ENCODE peak calls at places on chromosomes 1 and 21, in eight cellular contexts. One of them, this sample, is unnamed. For H3K4me1, the result is how much of the 10 kb centered on the place peaks cover.

GRCh38 chr1:115807723-115808122 is 33.2 kb downstream of the NHLH2 start:
- DNase-seq in RWPE2: no peak
- DNase-seq in body of pancreas: peak
- DNase-seq in mesendoderm: peak
- DNase-seq in CD4-positive, alpha-beta memory T cell: peak
- DNase-seq in fibroblast of lung: peak
- DNase-seq in lower lobe of right lung: no peak
- DNase-seq in GM23338: peak
- DNase-seq in this sample: peak

GRCh38 chr1:156752843-156753486 is 1.5 kb upstream of the HDGF start:
- DNase-seq in RWPE2: no peak
- DNase-seq in body of pancreas: no peak
- DNase-seq in mesendoderm: no peak
- DNase-seq in CD4-positive, alpha-beta memory T cell: no peak
- DNase-seq in fibroblast of lung: no peak
- DNase-seq in lower lobe of right lung: peak
- DNase-seq in GM23338: no peak
- DNase-seq in this sample: no peak

GRCh38 chr1:237740831-237741230 is 149.9 kb downstream of the ZP4 start:
- DNase-seq in RWPE2: no peak
- DNase-seq in body of pancreas: no peak
- DNase-seq in mesendoderm: no peak
- DNase-seq in CD4-positive, alpha-beta memory T cell: no peak
- DNase-seq in fibroblast of lung: no peak
- DNase-seq in lower lobe of right lung: no peak
- DNase-seq in GM23338: no peak
- DNase-seq in this sample: no peak

GRCh38 chr1:67564193-67564592 is 120.8 kb upstream of the GADD45A start:
- DNase-seq in RWPE2: no peak
- DNase-seq in body of pancreas: no peak
- DNase-seq in mesendoderm: no peak
- DNase-seq in CD4-positive, alpha-beta memory T cell: no peak
- DNase-seq in fibroblast of lung: no peak
- DNase-seq in lower lobe of right lung: no peak
- DNase-seq in GM23338: no peak
- DNase-seq in this sample: no peak

GRCh38 chr1:183543619-183544204 is 46.5 kb downstream of the NCF2 start:
- DNase-seq in RWPE2: no peak
- DNase-seq in body of pancreas: no peak
- DNase-seq in mesendoderm: peak
- DNase-seq in CD4-positive, alpha-beta memory T cell: no peak
- DNase-seq in fibroblast of lung: peak
- DNase-seq in lower lobe of right lung: no peak
- DNase-seq in GM23338: peak
- DNase-seq in this sample: peak

GRCh38 chr1:211579434-211580302 is 707 bp upstream of the SLC30A1 start:
- DNase-seq in RWPE2: peak
- DNase-seq in body of pancreas: peak
- DNase-seq in mesendoderm: peak
- DNase-seq in CD4-positive, alpha-beta memory T cell: no peak
- DNase-seq in fibroblast of lung: peak
- DNase-seq in lower lobe of right lung: peak
- DNase-seq in GM23338: peak
- DNase-seq in this sample: peak

GRCh38 chr1:24283326-24284155 is 35.6 kb upstream of the GRHL3 start:
- DNase-seq in RWPE2: peak
- DNase-seq in body of pancreas: peak
- DNase-seq in mesendoderm: no peak
- DNase-seq in CD4-positive, alpha-beta memory T cell: no peak
- DNase-seq in fibroblast of lung: peak
- DNase-seq in lower lobe of right lung: no peak
- DNase-seq in GM23338: no peak
- DNase-seq in this sample: no peak

GRCh38 chr1:44660176-44660575 is 14.1 kb downstream of the TMEM53 start:
- DNase-seq in RWPE2: no peak
- DNase-seq in body of pancreas: peak
- DNase-seq in mesendoderm: no peak
- DNase-seq in CD4-positive, alpha-beta memory T cell: no peak
- DNase-seq in fibroblast of lung: no peak
- DNase-seq in lower lobe of right lung: peak
- DNase-seq in GM23338: no peak
- DNase-seq in this sample: peak

GRCh38 chr1:231800071-231800470 is 173.5 kb downstream of the DISC1 start:
- DNase-seq in RWPE2: no peak
- DNase-seq in body of pancreas: no peak
- DNase-seq in mesendoderm: no peak
- DNase-seq in CD4-positive, alpha-beta memory T cell: no peak
- DNase-seq in fibroblast of lung: peak
- DNase-seq in lower lobe of right lung: no peak
- DNase-seq in GM23338: no peak
- DNase-seq in this sample: no peak

GRCh38 chr1:110210604-110211502 is 739 bp downstream of the KCNC4 start:
- DNase-seq in RWPE2: no peak
- DNase-seq in body of pancreas: peak
- DNase-seq in mesendoderm: peak
- DNase-seq in CD4-positive, alpha-beta memory T cell: peak
- DNase-seq in fibroblast of lung: peak
- DNase-seq in lower lobe of right lung: peak
- DNase-seq in GM23338: peak
- DNase-seq in this sample: peak

DNA sequence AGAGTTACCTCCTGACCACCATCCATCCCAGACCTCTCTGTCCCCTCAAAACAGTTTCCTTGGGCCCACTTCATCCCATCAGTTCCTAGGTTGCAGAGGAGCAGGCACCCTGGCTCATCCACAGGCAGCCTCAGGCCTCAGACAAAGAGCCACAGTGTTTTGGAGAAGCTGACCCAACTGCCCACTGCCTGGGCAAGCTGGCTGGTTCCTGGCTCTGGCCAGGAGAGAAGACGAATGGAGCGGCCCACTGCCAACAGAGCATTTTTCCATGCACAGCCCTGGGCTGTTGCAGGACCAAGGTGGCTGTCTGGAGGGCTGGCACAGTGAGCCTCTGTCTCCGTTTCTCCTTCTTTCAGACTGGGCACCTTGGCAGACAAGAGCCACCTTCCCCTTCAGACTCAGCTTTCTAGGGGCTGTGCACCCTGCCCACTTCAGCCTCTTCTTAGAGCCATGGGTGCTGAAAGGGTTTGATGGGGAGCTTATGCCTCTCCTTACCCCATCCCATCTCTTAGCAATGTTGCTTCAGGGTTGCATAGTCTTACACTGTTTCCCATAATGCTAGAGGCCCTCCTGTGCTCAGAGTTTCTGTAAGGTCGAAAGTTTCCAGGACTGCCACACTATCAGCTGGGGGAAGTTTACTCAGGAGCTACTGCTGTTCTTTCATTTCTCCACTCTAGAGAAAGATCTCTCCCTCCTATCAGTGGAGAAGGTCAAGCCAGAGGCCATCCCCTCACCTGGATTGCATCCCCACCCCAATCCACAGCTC is 982 bp downstream of the FMOD start:
- DNase-seq in RWPE2: no peak
- DNase-seq in body of pancreas: no peak
- DNase-seq in mesendoderm: no peak
- DNase-seq in CD4-positive, alpha-beta memory T cell: no peak
- DNase-seq in fibroblast of lung: no peak
- DNase-seq in lower lobe of right lung: no peak
- DNase-seq in GM23338: no peak
- DNase-seq in this sample: no peak
- H3K27ac ChIP-seq in RWPE2: no peak
- H3K27ac ChIP-seq in body of pancreas: peak
- H3K27ac ChIP-seq in mesendoderm: no peak
- H3K27ac ChIP-seq in CD4-positive, alpha-beta memory T cell: no peak
- H3K27ac ChIP-seq in fibroblast of lung: no peak
- H3K27ac ChIP-seq in lower lobe of right lung: no peak
- H3K27ac ChIP-seq in GM23338: no peak
- H3K27ac ChIP-seq in this sample: no peak

GRCh38 chr1:40357625-40358024 is 15.9 kb upstream of the SMAP2 start:
- DNase-seq in RWPE2: no peak
- DNase-seq in body of pancreas: no peak
- DNase-seq in mesendoderm: no peak
- DNase-seq in CD4-positive, alpha-beta memory T cell: no peak
- DNase-seq in fibroblast of lung: no peak
- DNase-seq in lower lobe of right lung: no peak
- DNase-seq in GM23338: no peak
- DNase-seq in this sample: no peak
- H3K4me1 ChIP-seq in RWPE2: under half
- H3K4me1 ChIP-seq in body of pancreas: under half
- H3K4me1 ChIP-seq in mesendoderm: under half
- H3K4me1 ChIP-seq in CD4-positive, alpha-beta memory T cell: under half
- H3K4me1 ChIP-seq in fibroblast of lung: under half
- H3K4me1 ChIP-seq in lower lobe of right lung: under half
- H3K4me1 ChIP-seq in GM23338: under half
- H3K4me1 ChIP-seq in this sample: under half

DNA sequence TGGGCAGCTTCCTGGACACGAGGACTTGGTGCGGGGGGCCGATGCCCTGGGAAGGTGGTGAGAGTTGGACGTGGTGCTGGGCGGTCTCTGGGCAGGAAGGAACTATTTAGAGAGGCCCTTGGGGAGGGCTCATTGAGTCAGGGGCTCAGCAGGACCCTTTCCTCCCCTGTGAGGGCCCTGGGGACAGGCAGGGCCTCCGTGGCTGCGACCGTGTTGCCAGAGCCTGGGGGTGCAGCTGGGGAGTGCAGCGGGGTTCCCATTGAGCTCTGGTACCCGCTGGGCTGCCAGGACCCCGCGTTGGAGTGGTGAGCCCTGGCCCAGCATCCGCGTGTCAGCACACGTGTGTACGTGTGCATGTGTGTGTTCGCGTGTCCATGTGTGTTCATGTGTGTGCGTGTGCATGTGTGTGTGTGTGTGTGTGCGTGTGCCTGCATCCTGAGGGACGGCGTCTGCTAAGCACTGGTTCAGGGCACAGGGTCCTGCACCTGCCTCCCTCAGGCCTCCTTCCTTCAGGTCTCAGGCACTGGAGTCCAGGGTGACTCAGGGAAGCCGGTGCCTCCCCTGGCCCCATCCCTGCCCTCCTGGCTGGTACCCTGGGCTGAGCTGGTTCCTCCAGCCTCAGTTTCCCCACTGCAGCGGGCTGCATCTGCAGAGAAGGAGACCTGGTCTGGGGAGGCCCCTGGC is 10.7 kb downstream of the RNF223 start:
- DNase-seq in RWPE2: no peak
- DNase-seq in body of pancreas: no peak
- DNase-seq in mesendoderm: no peak
- DNase-seq in CD4-positive, alpha-beta memory T cell: no peak
- DNase-seq in fibroblast of lung: no peak
- DNase-seq in lower lobe of right lung: no peak
- DNase-seq in GM23338: no peak
- DNase-seq in this sample: no peak
- H3K27ac ChIP-seq in RWPE2: peak
- H3K27ac ChIP-seq in body of pancreas: no peak
- H3K27ac ChIP-seq in mesendoderm: no peak
- H3K27ac ChIP-seq in CD4-positive, alpha-beta memory T cell: no peak
- H3K27ac ChIP-seq in fibroblast of lung: peak
- H3K27ac ChIP-seq in lower lobe of right lung: no peak
- H3K27ac ChIP-seq in GM23338: no peak
- H3K27ac ChIP-seq in this sample: no peak

DNA sequence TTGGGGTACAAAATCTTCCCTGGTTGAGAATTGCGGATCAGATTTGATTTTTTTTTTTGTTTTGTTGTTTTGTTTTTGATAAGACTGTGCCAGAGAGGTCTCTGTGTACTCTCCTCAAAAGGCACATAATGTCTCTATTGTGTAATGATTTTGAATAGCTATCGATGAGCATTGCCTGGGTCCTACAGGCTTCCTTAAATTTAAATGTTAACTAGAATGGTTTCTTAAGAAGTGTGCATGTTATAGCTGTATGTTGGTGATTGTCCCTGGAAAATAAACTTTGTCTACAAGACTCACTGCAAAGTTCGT is 121.2 kb downstream of the ITSN1 start:
- DNase-seq in RWPE2: no peak
- DNase-seq in body of pancreas: no peak
- DNase-seq in mesendoderm: no peak
- DNase-seq in CD4-positive, alpha-beta memory T cell: no peak
- DNase-seq in fibroblast of lung: no peak
- DNase-seq in lower lobe of right lung: no peak
- DNase-seq in GM23338: no peak
- DNase-seq in this sample: no peak
- H3K4me1 ChIP-seq in RWPE2: under half
- H3K4me1 ChIP-seq in body of pancreas: under half
- H3K4me1 ChIP-seq in mesendoderm: under half
- H3K4me1 ChIP-seq in CD4-positive, alpha-beta memory T cell: under half
- H3K4me1 ChIP-seq in fibroblast of lung: under half
- H3K4me1 ChIP-seq in lower lobe of right lung: under half
- H3K4me1 ChIP-seq in GM23338: under half
- H3K4me1 ChIP-seq in this sample: under half

GRCh38 chr1:230754831-230755230 is 7.6 kb downstream of the CAPN9 start:
- DNase-seq in RWPE2: no peak
- DNase-seq in body of pancreas: no peak
- DNase-seq in mesendoderm: no peak
- DNase-seq in CD4-positive, alpha-beta memory T cell: no peak
- DNase-seq in fibroblast of lung: peak
- DNase-seq in lower lobe of right lung: no peak
- DNase-seq in GM23338: no peak
- DNase-seq in this sample: peak
- H3K27ac ChIP-seq in RWPE2: no peak
- H3K27ac ChIP-seq in body of pancreas: no peak
- H3K27ac ChIP-seq in mesendoderm: no peak
- H3K27ac ChIP-seq in CD4-positive, alpha-beta memory T cell: no peak
- H3K27ac ChIP-seq in fibroblast of lung: no peak
- H3K27ac ChIP-seq in lower lobe of right lung: no peak
- H3K27ac ChIP-seq in GM23338: no peak
- H3K27ac ChIP-seq in this sample: no peak

GRCh38 chr1:63607322-63607721 is 14.1 kb downstream of the PGM1 start:
- DNase-seq in RWPE2: no peak
- DNase-seq in body of pancreas: no peak
- DNase-seq in mesendoderm: no peak
- DNase-seq in CD4-positive, alpha-beta memory T cell: no peak
- DNase-seq in fibroblast of lung: no peak
- DNase-seq in lower lobe of right lung: no peak
- DNase-seq in GM23338: no peak
- DNase-seq in this sample: no peak
- H3K4me1 ChIP-seq in RWPE2: under half
- H3K4me1 ChIP-seq in body of pancreas: under half
- H3K4me1 ChIP-seq in mesendoderm: under half
- H3K4me1 ChIP-seq in CD4-positive, alpha-beta memory T cell: under half
- H3K4me1 ChIP-seq in fibroblast of lung: under half
- H3K4me1 ChIP-seq in lower lobe of right lung: under half
- H3K4me1 ChIP-seq in GM23338: under half
- H3K4me1 ChIP-seq in this sample: under half